ENCODE peak calls at places on chromosomes 2 and 18, in eight cellular contexts. One of them, this sample, is unnamed.
A peak's percentile ranks its signal among the peaks of the same experiment; 100 is the strongest.

GRCh38 chr2:109351164-109351756 is 222.3 kb downstream of the SH3RF3 start:
- DNase-seq in uterus: no peak
- DNase-seq in neural progenitor cell: no peak
- DNase-seq in breast epithelium: peak; percentile 62
- DNase-seq in BJ: peak; percentile 41
- DNase-seq in tibial artery: peak; percentile 54
- DNase-seq in Panc1: no peak
- DNase-seq in stomach: peak; percentile 82
- DNase-seq in this sample: no peak

GRCh38 chr2:217743407-217743806 is 259.4 kb downstream of the TNS1 start:
- DNase-seq in uterus: no peak
- DNase-seq in neural progenitor cell: no peak
- DNase-seq in breast epithelium: no peak
- DNase-seq in BJ: no peak
- DNase-seq in tibial artery: no peak
- DNase-seq in Panc1: no peak
- DNase-seq in stomach: no peak
- DNase-seq in this sample: no peak

GRCh38 chr2:161414385-161415040 is 1.6 kb upstream of the TBR1 start:
- DNase-seq in uterus: no peak
- DNase-seq in neural progenitor cell: peak; percentile 84
- DNase-seq in breast epithelium: no peak
- DNase-seq in BJ: no peak
- DNase-seq in tibial artery: no peak
- DNase-seq in Panc1: no peak
- DNase-seq in stomach: no peak
- DNase-seq in this sample: no peak

GRCh38 chr2:58708565-58708964 is 467.4 kb upstream of the FANCL start:
- DNase-seq in uterus: no peak
- DNase-seq in neural progenitor cell: no peak
- DNase-seq in breast epithelium: no peak
- DNase-seq in BJ: no peak
- DNase-seq in tibial artery: no peak
- DNase-seq in Panc1: no peak
- DNase-seq in stomach: no peak
- DNase-seq in this sample: no peak

GRCh38 chr2:40488101-40488598 is 36.3 kb upstream of the SLC8A1 start:
- DNase-seq in uterus: peak; percentile 17
- DNase-seq in neural progenitor cell: peak; percentile 58
- DNase-seq in breast epithelium: no peak
- DNase-seq in BJ: no peak
- DNase-seq in tibial artery: no peak
- DNase-seq in Panc1: peak; percentile 8
- DNase-seq in stomach: no peak
- DNase-seq in this sample: no peak

GRCh38 chr2:100623033-100623715 is 60.4 kb downstream of the PDCL3 start:
- DNase-seq in uterus: no peak
- DNase-seq in neural progenitor cell: no peak
- DNase-seq in breast epithelium: no peak
- DNase-seq in BJ: no peak
- DNase-seq in tibial artery: no peak
- DNase-seq in Panc1: no peak
- DNase-seq in stomach: no peak
- DNase-seq in this sample: no peak

GRCh38 chr18:5295231-5295920 is at the start of gene ZBTB14:
- DNase-seq in uterus: peak; percentile 48
- DNase-seq in neural progenitor cell: peak; percentile 88
- DNase-seq in breast epithelium: peak; percentile 53
- DNase-seq in BJ: no peak
- DNase-seq in tibial artery: peak; percentile 35
- DNase-seq in Panc1: no peak
- DNase-seq in stomach: peak; percentile 78
- DNase-seq in this sample: peak; percentile 66

GRCh38 chr2:95734976-95735890 is 143.4 kb downstream of the TRIM43 start:
- DNase-seq in uterus: no peak
- DNase-seq in neural progenitor cell: no peak
- DNase-seq in breast epithelium: no peak
- DNase-seq in BJ: no peak
- DNase-seq in tibial artery: no peak
- DNase-seq in Panc1: no peak
- DNase-seq in stomach: no peak
- DNase-seq in this sample: no peak

GRCh38 chr18:35478520-35479435 is 19.0 kb downstream of the INO80C start:
- DNase-seq in uterus: no peak
- DNase-seq in neural progenitor cell: no peak
- DNase-seq in breast epithelium: no peak
- DNase-seq in BJ: peak; percentile 4
- DNase-seq in tibial artery: no peak
- DNase-seq in Panc1: peak; percentile 89
- DNase-seq in stomach: peak; percentile 68
- DNase-seq in this sample: no peak

GRCh38 chr2:41966431-41966893 is 81.4 kb upstream of the PKDCC start:
- DNase-seq in uterus: peak; percentile 85
- DNase-seq in neural progenitor cell: no peak
- DNase-seq in breast epithelium: peak; percentile 75
- DNase-seq in BJ: peak; percentile 79
- DNase-seq in tibial artery: peak; percentile 93
- DNase-seq in Panc1: peak; percentile 10
- DNase-seq in stomach: peak; percentile 49
- DNase-seq in this sample: no peak

GRCh38 chr2:220014961-220015360 is 387.5 kb downstream of the SLC4A3 start:
- DNase-seq in uterus: no peak
- DNase-seq in neural progenitor cell: no peak
- DNase-seq in breast epithelium: no peak
- DNase-seq in BJ: no peak
- DNase-seq in tibial artery: no peak
- DNase-seq in Panc1: no peak
- DNase-seq in stomach: no peak
- DNase-seq in this sample: no peak

DNA sequence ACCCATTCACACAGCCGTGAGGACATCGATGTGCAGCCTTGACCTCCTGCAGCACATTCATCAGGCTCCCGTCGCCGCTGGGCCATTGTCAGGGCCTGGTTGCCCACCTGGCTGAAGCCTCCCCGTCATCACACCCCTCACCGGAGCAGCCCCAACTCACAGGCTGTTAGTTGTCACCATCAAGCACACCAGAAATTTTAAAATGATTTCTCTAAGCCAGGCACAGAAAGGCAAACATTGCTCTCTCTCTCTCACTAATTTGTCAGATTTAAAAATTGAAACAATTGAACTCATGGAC is 167.1 kb downstream of the RTP5 start:
- DNase-seq in uterus: no peak
- DNase-seq in neural progenitor cell: no peak
- DNase-seq in breast epithelium: peak; percentile 47
- DNase-seq in BJ: no peak
- DNase-seq in tibial artery: no peak
- DNase-seq in Panc1: no peak
- DNase-seq in stomach: no peak
- DNase-seq in this sample: no peak
- H3K27me3 ChIP-seq in uterus: no peaks in the 10 kb centered on the region
- H3K27me3 ChIP-seq in neural progenitor cell: peaks cover 7% of the 10 kb centered on the region
- H3K27me3 ChIP-seq in breast epithelium: peaks cover 55% of the 10 kb centered on the region
- H3K27me3 ChIP-seq in BJ: peaks cover 22% of the 10 kb centered on the region
- H3K27me3 ChIP-seq in tibial artery: peaks cover 54% of the 10 kb centered on the region
- H3K27me3 ChIP-seq in Panc1: peaks cover 3% of the 10 kb centered on the region
- H3K27me3 ChIP-seq in stomach: peaks cover 75% of the 10 kb centered on the region
- H3K27me3 ChIP-seq in this sample: no peaks in the 10 kb centered on the region

GRCh38 chr2:239963646-239964205 is 61.4 kb downstream of the NDUFA10 start:
- DNase-seq in uterus: no peak
- DNase-seq in neural progenitor cell: no peak
- DNase-seq in breast epithelium: no peak
- DNase-seq in BJ: no peak
- DNase-seq in tibial artery: no peak
- DNase-seq in Panc1: no peak
- DNase-seq in stomach: peak; percentile 16
- DNase-seq in this sample: no peak

GRCh38 chr2:239961662-239962220 is 63.4 kb downstream of the NDUFA10 start:
- DNase-seq in uterus: no peak
- DNase-seq in neural progenitor cell: no peak
- DNase-seq in breast epithelium: no peak
- DNase-seq in BJ: no peak
- DNase-seq in tibial artery: no peak
- DNase-seq in Panc1: no peak
- DNase-seq in stomach: no peak
- DNase-seq in this sample: no peak

GRCh38 chr2:239959059-239959971 is 65.8 kb downstream of the NDUFA10 start:
- DNase-seq in uterus: no peak
- DNase-seq in neural progenitor cell: no peak
- DNase-seq in breast epithelium: no peak
- DNase-seq in BJ: no peak
- DNase-seq in tibial artery: no peak
- DNase-seq in Panc1: no peak
- DNase-seq in stomach: no peak
- DNase-seq in this sample: no peak

GRCh38 chr2:239962890-239963591 is 62.1 kb downstream of the NDUFA10 start:
- DNase-seq in uterus: no peak
- DNase-seq in neural progenitor cell: no peak
- DNase-seq in breast epithelium: no peak
- DNase-seq in BJ: no peak
- DNase-seq in tibial artery: no peak
- DNase-seq in Panc1: no peak
- DNase-seq in stomach: no peak
- DNase-seq in this sample: no peak

GRCh38 chr2:239960929-239961661 is 64.0 kb downstream of the NDUFA10 start:
- DNase-seq in uterus: no peak
- DNase-seq in neural progenitor cell: no peak
- DNase-seq in breast epithelium: no peak
- DNase-seq in BJ: no peak
- DNase-seq in tibial artery: no peak
- DNase-seq in Panc1: no peak
- DNase-seq in stomach: no peak
- DNase-seq in this sample: no peak
- TF ChIP-seq CTCF in uterus: no peak
- TF ChIP-seq CTCF in neural progenitor cell: no peak
- TF ChIP-seq CTCF in breast epithelium: no peak
- TF ChIP-seq CTCF in BJ: no peak
- TF ChIP-seq CTCF in tibial artery: no peak
- TF ChIP-seq CTCF in Panc1: no peak
- TF ChIP-seq CTCF in stomach: no peak
- TF ChIP-seq CTCF in this sample: no peak

DNA sequence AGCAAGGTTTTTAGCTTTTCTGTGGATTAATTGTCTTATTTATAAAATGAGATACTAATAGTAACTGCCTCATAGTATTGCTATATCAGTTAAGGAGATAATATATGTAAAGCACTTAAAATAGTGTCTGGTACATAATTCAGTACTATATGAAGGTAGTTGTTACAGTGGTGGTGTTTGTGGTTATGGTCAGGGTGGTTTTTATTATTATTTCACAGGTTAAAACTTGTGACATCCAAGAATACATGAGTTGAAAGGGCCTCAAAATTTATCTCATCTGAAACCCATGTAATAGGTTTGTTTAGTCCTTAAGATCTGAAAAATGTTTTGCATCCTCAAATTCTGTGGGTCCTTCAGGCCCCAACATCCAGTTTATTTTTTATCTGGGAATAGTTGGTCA is 369.5 kb upstream of the LRATD1 start:
- DNase-seq in uterus: no peak
- DNase-seq in neural progenitor cell: no peak
- DNase-seq in breast epithelium: no peak
- DNase-seq in BJ: no peak
- DNase-seq in tibial artery: no peak
- DNase-seq in Panc1: no peak
- DNase-seq in stomach: no peak
- DNase-seq in this sample: no peak
- H3K27me3 ChIP-seq in uterus: no peaks in the 10 kb centered on the region
- H3K27me3 ChIP-seq in neural progenitor cell: no peaks in the 10 kb centered on the region
- H3K27me3 ChIP-seq in breast epithelium: no peaks in the 10 kb centered on the region
- H3K27me3 ChIP-seq in BJ: no peaks in the 10 kb centered on the region
- H3K27me3 ChIP-seq in tibial artery: no peaks in the 10 kb centered on the region
- H3K27me3 ChIP-seq in Panc1: no peaks in the 10 kb centered on the region
- H3K27me3 ChIP-seq in stomach: no peaks in the 10 kb centered on the region
- H3K27me3 ChIP-seq in this sample: no peaks in the 10 kb centered on the region

GRCh38 chr2:210476194-210477128 is at the start of gene LANCL1:
- DNase-seq in uterus: peak; percentile 93
- DNase-seq in neural progenitor cell: peak; percentile 94
- DNase-seq in breast epithelium: peak; percentile 85
- DNase-seq in BJ: peak; percentile 60
- DNase-seq in tibial artery: peak; percentile 94
- DNase-seq in Panc1: peak; percentile 71
- DNase-seq in stomach: peak; percentile 92
- DNase-seq in this sample: peak; percentile 61
- TF ChIP-seq CTCF in uterus: no peak
- TF ChIP-seq CTCF in neural progenitor cell: peak; percentile 22
- TF ChIP-seq CTCF in breast epithelium: no peak
- TF ChIP-seq CTCF in BJ: no peak
- TF ChIP-seq CTCF in tibial artery: no peak
- TF ChIP-seq CTCF in Panc1: no peak
- TF ChIP-seq CTCF in stomach: no peak
- TF ChIP-seq CTCF in this sample: no peak

DNA sequence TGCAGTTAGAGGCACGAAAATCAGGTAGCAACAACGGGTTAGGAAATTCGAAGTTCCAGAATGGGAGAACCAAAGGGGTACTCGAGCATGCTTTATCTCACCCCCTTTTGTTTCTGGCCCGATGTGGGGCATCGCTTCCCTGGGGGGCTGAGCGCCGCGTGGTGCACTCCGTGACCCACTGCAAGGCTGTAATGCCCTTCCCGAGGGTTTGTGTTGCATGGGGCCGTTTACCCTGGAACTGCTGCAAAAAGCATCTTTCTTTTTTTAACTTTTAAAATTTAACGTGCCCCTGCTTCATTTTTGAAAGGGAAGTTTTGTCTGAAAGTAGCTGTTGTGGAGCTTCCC is 4.8 kb downstream of the GDF7 start:
- DNase-seq in uterus: no peak
- DNase-seq in neural progenitor cell: peak; percentile 37
- DNase-seq in breast epithelium: no peak
- DNase-seq in BJ: no peak
- DNase-seq in tibial artery: no peak
- DNase-seq in Panc1: no peak
- DNase-seq in stomach: no peak
- DNase-seq in this sample: no peak
- H3K27me3 ChIP-seq in uterus: no peaks in the 10 kb centered on the region
- H3K27me3 ChIP-seq in neural progenitor cell: peaks cover 92% of the 10 kb centered on the region
- H3K27me3 ChIP-seq in breast epithelium: peaks cover 66% of the 10 kb centered on the region
- H3K27me3 ChIP-seq in BJ: peaks cover 8% of the 10 kb centered on the region
- H3K27me3 ChIP-seq in tibial artery: peaks cover 3% of the 10 kb centered on the region
- H3K27me3 ChIP-seq in Panc1: no peaks in the 10 kb centered on the region
- H3K27me3 ChIP-seq in stomach: peaks cover 82% of the 10 kb centered on the region
- H3K27me3 ChIP-seq in this sample: peaks cover 58% of the 10 kb centered on the region

DNA sequence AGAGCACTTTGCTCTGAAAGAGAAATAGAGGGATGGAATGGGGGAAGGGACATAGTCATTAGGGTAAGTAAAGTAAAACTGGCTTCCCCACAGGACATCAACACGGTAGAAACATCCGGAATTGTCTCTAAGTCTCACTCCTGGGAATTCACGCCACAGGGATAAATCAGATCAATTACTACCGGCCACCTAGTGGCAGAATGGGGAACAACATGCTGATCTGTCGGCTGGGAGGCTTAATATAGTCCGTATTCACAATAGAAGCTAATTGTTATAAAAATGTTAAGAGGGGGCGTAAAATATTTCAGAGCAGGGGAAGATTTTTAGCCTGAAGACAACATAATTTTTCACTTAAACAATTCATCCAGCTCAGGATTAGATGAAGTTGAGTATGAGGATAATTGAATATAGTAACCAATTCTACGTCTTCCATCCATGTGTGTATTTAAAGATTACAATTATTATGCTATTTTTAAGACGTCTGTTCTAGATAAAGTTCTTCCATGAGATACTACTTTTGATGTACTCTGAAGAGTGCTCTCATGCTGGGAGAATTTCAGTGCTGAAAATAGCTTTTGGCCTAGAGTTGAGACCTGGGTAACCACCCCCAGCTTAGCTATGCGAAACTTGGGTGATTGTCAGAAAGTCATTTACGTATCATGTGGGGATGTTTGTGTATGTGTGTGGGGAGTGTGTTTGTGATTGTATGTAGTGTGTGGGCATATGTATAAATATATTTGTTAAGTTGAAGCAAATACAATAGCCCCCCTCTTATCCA is 65.7 kb downstream of the LRRTM1 start:
- DNase-seq in uterus: no peak
- DNase-seq in neural progenitor cell: peak; percentile 51
- DNase-seq in breast epithelium: no peak
- DNase-seq in BJ: no peak
- DNase-seq in tibial artery: no peak
- DNase-seq in Panc1: peak; percentile 13
- DNase-seq in stomach: peak; percentile 41
- DNase-seq in this sample: no peak
- TF ChIP-seq CTCF in uterus: peak; percentile 37
- TF ChIP-seq CTCF in neural progenitor cell: peak; percentile 81
- TF ChIP-seq CTCF in breast epithelium: peak; percentile 37
- TF ChIP-seq CTCF in BJ: peak; percentile 87
- TF ChIP-seq CTCF in tibial artery: peak; percentile 29
- TF ChIP-seq CTCF in Panc1: peak; percentile 76
- TF ChIP-seq CTCF in stomach: peak; percentile 60
- TF ChIP-seq CTCF in this sample: peak; percentile 57